ENCODE peak calls at places on chromosome 5, in seven cellular contexts. O, R, P, N, W, J and Z are unnamed samples.

GRCh38 chr5:76709762-76710161 is 6.2 kb upstream of the F2R start:
- DNase-seq in O (no peak), R (no peak), P (no peak), N (no peak), W (no peak), J (no peak), Z (no peak)

GRCh38 chr5:72633649-72634048 is 126.4 kb upstream of the ZNF366 start:
- DNase-seq in O (no peak), R (no peak), P (no peak), N (no peak), W (no peak), J (no peak), Z (no peak)

GRCh38 chr5:6338871-6339270 is 39.5 kb downstream of the MED10 start:
- DNase-seq in O (no peak), R (no peak), P (no peak), N (no peak), W (no peak), J (no peak), Z (no peak)

GRCh38 chr5:140145818-140146522 is 20.2 kb downstream of the IGIP start:
- DNase-seq in O (peak; percentile 87), R (peak; percentile 26), P (peak; percentile 54), N (peak; percentile 83), W (peak; percentile 48), J (peak; percentile 74), Z (no peak)

GRCh38 chr5:149959406-149960236 is 937 bp upstream of the SLC26A2 start:
- DNase-seq in O (peak; percentile 59), R (no peak), P (no peak), N (peak; percentile 68), W (no peak), J (peak; percentile 52), Z (no peak)

GRCh38 chr5:37208883-37209808 is 40.0 kb downstream of the CPLANE1 start:
- DNase-seq in O (peak; percentile 12), R (no peak), P (no peak), N (no peak), W (no peak), J (peak; percentile 9), Z (no peak)

GRCh38 chr5:109479260-109479860 is 69.6 kb upstream of the PJA2 start:
- DNase-seq in O (no peak), R (no peak), P (no peak), N (peak; percentile 23), W (no peak), J (no peak), Z (peak; percentile 0)

GRCh38 chr5:143155445-143155844 is 248.0 kb downstream of the NR3C1 start:
- DNase-seq in O (no peak), R (no peak), P (no peak), N (no peak), W (no peak), J (no peak), Z (no peak)

GRCh38 chr5:65663804-65664521 is 39.1 kb downstream of the SHLD3 start:
- DNase-seq in O (peak; percentile 39), R (no peak), P (no peak), N (no peak), W (no peak), J (no peak), Z (no peak)

GRCh38 chr5:33827885-33828284 is 63.9 kb downstream of the ADAMTS12 start:
- DNase-seq in O (no peak), R (no peak), P (no peak), N (no peak), W (no peak), J (no peak), Z (no peak)

GRCh38 chr5:88884435-88884877 is 1.5 kb upstream of the MEF2C start:
- DNase-seq in O (no peak), R (no peak), P (no peak), N (no peak), W (no peak), J (no peak), Z (no peak)

GRCh38 chr5:77631166-77631582 is 7.3 kb downstream of the OTP start:
- DNase-seq in O (no peak), R (no peak), P (no peak), N (peak; percentile 85), W (no peak), J (no peak), Z (no peak)

GRCh38 chr5:83145241-83145640 is 67.9 kb downstream of the XRCC4 start:
- DNase-seq in O (no peak), R (no peak), P (no peak), N (no peak), W (no peak), J (no peak), Z (no peak)

GRCh38 chr5:59615272-59615671 is 278.3 kb downstream of the PDE4D start:
- DNase-seq in O (no peak), R (no peak), P (no peak), N (no peak), W (no peak), J (no peak), Z (no peak)

GRCh38 chr5:80093796-80094195 is 58.6 kb downstream of the THBS4 start:
- DNase-seq in O (no peak), R (no peak), P (no peak), N (no peak), W (no peak), J (no peak), Z (no peak)

GRCh38 chr5:83972236-83972635 is 251.6 kb upstream of the HAPLN1 start:
- DNase-seq in O (no peak), R (no peak), P (no peak), N (no peak), W (no peak), J (no peak), Z (no peak)

GRCh38 chr5:134114886-134115805 is 665 bp downstream of the TCF7 start:
- DNase-seq in O (peak; percentile 94), R (no peak), P (no peak), N (peak; percentile 60), W (no peak), J (peak; percentile 87), Z (no peak)

GRCh38 chr5:169521366-169521983 is 62.1 kb upstream of the SPDL1 start:
- DNase-seq in O (no peak), R (no peak), P (no peak), N (no peak), W (no peak), J (no peak), Z (no peak)